ENCODE peak calls at places on chromosomes 16 and 17, in nine cellular contexts. Z, P, E, M, I, L, T, C and O are unnamed samples.
A peak's percentile ranks its signal among the peaks of the same experiment; 100 is the strongest.

GRCh38 chr17:75003070-75003956 is 9.2 kb upstream of the MRPL58 start:
- DNase-seq in Z (no peak), P (no peak), E (no peak), M (peak; percentile 39), I (no peak), L (no peak), T (no peak), C (no peak), O (no peak)

GRCh38 chr16:89132194-89133005 is 38.7 kb downstream of the ACSF3 start:
- DNase-seq in Z (no peak), P (no peak), E (no peak), M (no peak), I (no peak), L (no peak), T (no peak), C (peak; percentile 38), O (no peak)

GRCh38 chr17:75927286-75927922 is 13.4 kb downstream of the FBF1 start:
- DNase-seq in Z (no peak), P (peak; percentile 80), E (no peak), M (peak; percentile 88), I (no peak), L (peak; percentile 38), T (no peak), C (no peak), O (no peak)

GRCh38 chr17:58308985-58309917 is 19.3 kb downstream of the TSPOAP1 start:
- DNase-seq in Z (no peak), P (no peak), E (no peak), M (peak; percentile 3), I (no peak), L (no peak), T (no peak), C (peak; percentile 38), O (no peak)

GRCh38 chr17:44211281-44212265 is 7.9 kb downstream of the UBTF start:
- DNase-seq in Z (no peak), P (no peak), E (no peak), M (no peak), I (no peak), L (no peak), T (no peak), C (no peak), O (no peak)

GRCh38 chr17:19447085-19447583 is 36.1 kb downstream of the RNF112 start:
- DNase-seq in Z (peak; percentile 75), P (peak; percentile 80), E (peak; percentile 52), M (peak; percentile 81), I (no peak), L (peak; percentile 77), T (peak; percentile 52), C (peak; percentile 83), O (peak; percentile 58)

GRCh38 chr17:50147841-50148225 is 2.6 kb downstream of the PPP1R9B start:
- DNase-seq in Z (peak; percentile 42), P (no peak), E (no peak), M (no peak), I (no peak), L (peak; percentile 66), T (no peak), C (no peak), O (no peak)

GRCh38 chr16:17224859-17225258 is 245.9 kb downstream of the XYLT1 start:
- DNase-seq in Z (peak; percentile 55), P (no peak), E (no peak), M (no peak), I (peak; percentile 16), L (peak; percentile 78), T (no peak), C (peak; percentile 71), O (no peak)

GRCh38 chr17:46888727-46889126 is 34.2 kb upstream of the GOSR2 start:
- DNase-seq in Z (no peak), P (no peak), E (no peak), M (no peak), I (no peak), L (no peak), T (no peak), C (no peak), O (no peak)

GRCh38 chr16:69057400-69058378 is 47.8 kb upstream of the HAS3 start:
- DNase-seq in Z (peak; percentile 89), P (peak; percentile 92), E (no peak), M (no peak), I (no peak), L (peak; percentile 94), T (no peak), C (no peak), O (peak; percentile 94)

GRCh38 chr16:290015-290680 is 7.2 kb downstream of the PDIA2 start:
- DNase-seq in Z (no peak), P (no peak), E (no peak), M (no peak), I (no peak), L (no peak), T (no peak), C (no peak), O (no peak)

GRCh38 chr16:70605284-70605659 is 41.1 kb upstream of the IL34 start:
- DNase-seq in Z (no peak), P (no peak), E (no peak), M (no peak), I (no peak), L (peak; percentile 32), T (no peak), C (no peak), O (no peak)

GRCh38 chr17:60464343-60464742 is 42.1 kb downstream of the CHCT1 start:
- DNase-seq in Z (no peak), P (no peak), E (no peak), M (no peak), I (no peak), L (no peak), T (no peak), C (no peak), O (no peak)

GRCh38 chr16:85171809-85172464 is 59.7 kb upstream of the CIBAR2 start:
- DNase-seq in Z (peak; percentile 39), P (no peak), E (no peak), M (no peak), I (no peak), L (no peak), T (no peak), C (no peak), O (no peak)

GRCh38 chr16:50478773-50479149 is 69.4 kb upstream of the NKD1 start:
- DNase-seq in Z (no peak), P (no peak), E (no peak), M (no peak), I (no peak), L (no peak), T (no peak), C (no peak), O (no peak)

GRCh38 chr17:1934901-1935300 is 90.2 kb downstream of the RTN4RL1 start:
- DNase-seq in Z (no peak), P (no peak), E (no peak), M (no peak), I (no peak), L (no peak), T (no peak), C (no peak), O (no peak)

GRCh38 chr17:56707312-56708219 is 114.1 kb downstream of the NOG start:
- DNase-seq in Z (no peak), P (no peak), E (no peak), M (peak; percentile 68), I (no peak), L (no peak), T (no peak), C (no peak), O (peak; percentile 11)

GRCh38 chr17:60386475-60387058 is 5.4 kb downstream of the USP32 start:
- DNase-seq in Z (no peak), P (no peak), E (no peak), M (no peak), I (no peak), L (peak; percentile 7), T (no peak), C (no peak), O (no peak)

GRCh38 chr17:50207792-50208567 is 6.5 kb upstream of the COL1A1 start:
- DNase-seq in Z (no peak), P (no peak), E (no peak), M (no peak), I (no peak), L (no peak), T (no peak), C (no peak), O (no peak)

GRCh38 chr17:15213381-15214087 is 51.6 kb downstream of the PMP22 start:
- DNase-seq in Z (peak; percentile 43), P (no peak), E (no peak), M (peak; percentile 35), I (no peak), L (peak; percentile 50), T (no peak), C (no peak), O (no peak)

GRCh38 chr16:1048442-1049112 is 24.0 kb upstream of the SSTR5 start:
- DNase-seq in Z (peak; percentile 13), P (peak; percentile 69), E (no peak), M (peak; percentile 93), I (no peak), L (peak; percentile 76), T (no peak), C (peak; percentile 86), O (no peak)

GRCh38 chr17:37532751-37533150 is 43.1 kb downstream of the DUSP14 start:
- DNase-seq in Z (no peak), P (no peak), E (no peak), M (no peak), I (no peak), L (peak; percentile 13), T (no peak), C (no peak), O (no peak)

GRCh38 chr16:21628772-21629171 is 23.6 kb downstream of the IGSF6 start:
- DNase-seq in Z (peak; percentile 83), P (no peak), E (no peak), M (no peak), I (no peak), L (peak; percentile 91), T (no peak), C (no peak), O (no peak)